ENCODE peak calls at places on chromosomes 1 and 21, in four cellular contexts. One of them, this sample, is unnamed.

GRCh38 chr21:37071561-37072238 is 1.2 kb downstream of the PIGP start:
- DNase-seq in GM23248: peak
- DNase-seq in A673: peak
- DNase-seq in MM.1S: no peak
- DNase-seq in this sample: peak

GRCh38 chr1:81819613-81820012 is 18.9 kb downstream of the ADGRL2 start:
- DNase-seq in GM23248: no peak
- DNase-seq in MM.1S: no peak
- DNase-seq in A673: no peak
- DNase-seq in this sample: no peak

GRCh38 chr1:71638081-71638766 is 557.4 kb upstream of the ZRANB2 start:
- DNase-seq in MM.1S: no peak
- DNase-seq in A673: peak
- DNase-seq in GM23248: peak
- DNase-seq in this sample: peak

GRCh38 chr21:17139696-17140095 is 373.1 kb upstream of the CXADR start:
- DNase-seq in MM.1S: peak
- DNase-seq in GM23248: peak
- DNase-seq in A673: no peak
- DNase-seq in this sample: no peak

GRCh38 chr1:34786521-34787325 is 5.7 kb downstream of the GJB3 start:
- DNase-seq in MM.1S: peak
- DNase-seq in A673: peak
- DNase-seq in GM23248: peak
- DNase-seq in this sample: peak

GRCh38 chr1:213162338-213162737 is 111.3 kb downstream of the RPS6KC1 start:
- DNase-seq in GM23248: peak
- DNase-seq in MM.1S: no peak
- DNase-seq in A673: no peak
- DNase-seq in this sample: peak

GRCh38 chr1:98030483-98030882 is 109.6 kb upstream of the DPYD start:
- DNase-seq in MM.1S: no peak
- DNase-seq in GM23248: peak
- DNase-seq in A673: no peak
- DNase-seq in this sample: peak

GRCh38 chr1:207826557-207827487 is 75.0 kb downstream of the CD46 start:
- DNase-seq in A673: no peak
- DNase-seq in GM23248: no peak
- DNase-seq in MM.1S: no peak
- DNase-seq in this sample: peak

GRCh38 chr21:29704719-29705118 is 235.1 kb downstream of the GRIK1 start:
- DNase-seq in A673: no peak
- DNase-seq in GM23248: peak
- DNase-seq in MM.1S: no peak
- DNase-seq in this sample: no peak

GRCh38 chr1:53733975-53734649 is 4.9 kb downstream of the GLIS1 start:
- DNase-seq in A673: no peak
- DNase-seq in MM.1S: no peak
- DNase-seq in GM23248: peak
- DNase-seq in this sample: peak

GRCh38 chr1:153057375-153057774 is at the start of gene SPRR2A:
- DNase-seq in A673: no peak
- DNase-seq in MM.1S: peak
- DNase-seq in GM23248: no peak
- DNase-seq in this sample: no peak

GRCh38 chr1:229117664-229118300 is 153.1 kb upstream of the RAB4A start:
- DNase-seq in GM23248: peak
- DNase-seq in MM.1S: no peak
- DNase-seq in A673: no peak
- DNase-seq in this sample: peak

GRCh38 chr1:53369761-53370160 is 41.9 kb upstream of the LRP8 start:
- DNase-seq in GM23248: no peak
- DNase-seq in MM.1S: no peak
- DNase-seq in A673: no peak
- DNase-seq in this sample: no peak

GRCh38 chr1:58979677-58980076 is 195.8 kb upstream of the JUN start:
- DNase-seq in MM.1S: no peak
- DNase-seq in A673: no peak
- DNase-seq in GM23248: no peak
- DNase-seq in this sample: no peak

GRCh38 chr1:22920734-22921451 is 51.8 kb downstream of the LACTBL1 start:
- DNase-seq in A673: no peak
- DNase-seq in MM.1S: no peak
- DNase-seq in GM23248: no peak
- DNase-seq in this sample: no peak

GRCh38 chr1:156862602-156863599 is 2.2 kb downstream of the NTRK1 start:
- DNase-seq in A673: no peak
- DNase-seq in GM23248: no peak
- DNase-seq in MM.1S: no peak
- DNase-seq in this sample: no peak

GRCh38 chr1:177172866-177173265 is 2.1 kb downstream of the BRINP2 start:
- DNase-seq in A673: no peak
- DNase-seq in GM23248: no peak
- DNase-seq in MM.1S: no peak
- DNase-seq in this sample: peak

GRCh38 chr1:177173976-177174375 is 3.2 kb downstream of the BRINP2 start:
- DNase-seq in GM23248: no peak
- DNase-seq in A673: no peak
- DNase-seq in MM.1S: no peak
- DNase-seq in this sample: no peak

GRCh38 chr1:177172331-177172730 is 1.6 kb downstream of the BRINP2 start:
- DNase-seq in GM23248: no peak
- DNase-seq in A673: no peak
- DNase-seq in MM.1S: no peak
- DNase-seq in this sample: no peak

GRCh38 chr1:177170756-177171535 is at the start of gene BRINP2:
- DNase-seq in GM23248: peak
- DNase-seq in A673: peak
- DNase-seq in MM.1S: peak
- DNase-seq in this sample: peak

GRCh38 chr1:177171536-177172123 is 872 bp downstream of the BRINP2 start:
- DNase-seq in GM23248: peak
- DNase-seq in A673: no peak
- DNase-seq in MM.1S: no peak
- DNase-seq in this sample: no peak
- TF ChIP-seq EZH2 in GM23248: no peak
- TF ChIP-seq EZH2 in A673: no peak
- TF ChIP-seq EZH2 in MM.1S: no peak
- TF ChIP-seq EZH2 in this sample: no peak

GRCh38 chr1:163013826-163014600 is 55.1 kb upstream of the RGS4 start:
- DNase-seq in MM.1S: peak
- DNase-seq in GM23248: no peak
- DNase-seq in A673: no peak
- DNase-seq in this sample: no peak
- TF ChIP-seq EZH2 in MM.1S: no peak
- TF ChIP-seq EZH2 in GM23248: no peak
- TF ChIP-seq EZH2 in A673: no peak
- TF ChIP-seq EZH2 in this sample: no peak

GRCh38 chr1:32900956-32901822 is at the start of gene TMEM54:
- DNase-seq in GM23248: peak
- DNase-seq in A673: no peak
- DNase-seq in MM.1S: no peak
- DNase-seq in this sample: peak
- TF ChIP-seq EZH2 in GM23248: no peak
- TF ChIP-seq EZH2 in A673: no peak
- TF ChIP-seq EZH2 in MM.1S: no peak
- TF ChIP-seq EZH2 in this sample: no peak

DNA sequence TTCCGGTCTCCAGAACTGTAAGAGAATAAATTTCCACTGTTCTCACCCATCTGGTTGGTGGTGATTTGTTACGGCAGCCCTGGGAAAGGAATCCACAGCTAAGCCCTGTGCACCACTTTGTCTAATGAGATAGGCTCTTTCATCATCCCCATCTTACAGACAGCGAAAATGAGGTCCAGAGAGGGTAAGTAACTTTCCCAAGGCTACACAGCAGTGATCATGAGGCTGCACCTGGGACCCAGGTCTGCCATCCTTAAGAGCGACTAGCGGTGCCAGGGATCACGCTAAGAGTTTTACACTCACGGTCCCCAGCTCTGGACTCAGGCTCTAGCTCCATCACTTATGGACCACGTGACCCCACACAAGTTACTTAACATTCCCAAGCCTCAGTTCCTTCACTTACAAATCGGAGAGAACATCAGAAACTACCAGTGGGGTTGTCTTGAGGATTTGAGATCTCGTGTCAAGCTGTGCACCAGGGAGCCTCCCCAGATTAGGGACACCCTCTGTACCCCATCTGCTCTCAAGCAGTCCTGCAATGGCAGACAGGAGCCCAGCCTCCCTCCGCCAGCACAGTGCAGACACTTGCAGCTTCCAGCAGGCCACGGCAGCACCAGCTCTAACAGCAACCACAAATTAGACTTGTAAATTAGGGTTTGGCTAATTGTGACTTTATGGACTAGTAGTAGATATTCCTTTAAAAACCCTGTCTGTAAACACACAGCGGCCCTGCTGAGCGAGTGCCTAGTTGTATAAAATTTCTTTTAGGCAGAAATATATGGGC is 87.3 kb downstream of the DISP3 start:
- DNase-seq in MM.1S: peak
- DNase-seq in A673: no peak
- DNase-seq in GM23248: no peak
- DNase-seq in this sample: no peak
- TF ChIP-seq EZH2 in MM.1S: no peak
- TF ChIP-seq EZH2 in A673: no peak
- TF ChIP-seq EZH2 in GM23248: no peak
- TF ChIP-seq EZH2 in this sample: no peak

GRCh38 chr1:204363335-204364114 is 3.8 kb upstream of the PLEKHA6 start:
- DNase-seq in GM23248: peak
- DNase-seq in A673: peak
- DNase-seq in MM.1S: peak
- DNase-seq in this sample: peak
- TF ChIP-seq EZH2 in GM23248: no peak
- TF ChIP-seq EZH2 in A673: no peak
- TF ChIP-seq EZH2 in MM.1S: no peak
- TF ChIP-seq EZH2 in this sample: no peak

DNA sequence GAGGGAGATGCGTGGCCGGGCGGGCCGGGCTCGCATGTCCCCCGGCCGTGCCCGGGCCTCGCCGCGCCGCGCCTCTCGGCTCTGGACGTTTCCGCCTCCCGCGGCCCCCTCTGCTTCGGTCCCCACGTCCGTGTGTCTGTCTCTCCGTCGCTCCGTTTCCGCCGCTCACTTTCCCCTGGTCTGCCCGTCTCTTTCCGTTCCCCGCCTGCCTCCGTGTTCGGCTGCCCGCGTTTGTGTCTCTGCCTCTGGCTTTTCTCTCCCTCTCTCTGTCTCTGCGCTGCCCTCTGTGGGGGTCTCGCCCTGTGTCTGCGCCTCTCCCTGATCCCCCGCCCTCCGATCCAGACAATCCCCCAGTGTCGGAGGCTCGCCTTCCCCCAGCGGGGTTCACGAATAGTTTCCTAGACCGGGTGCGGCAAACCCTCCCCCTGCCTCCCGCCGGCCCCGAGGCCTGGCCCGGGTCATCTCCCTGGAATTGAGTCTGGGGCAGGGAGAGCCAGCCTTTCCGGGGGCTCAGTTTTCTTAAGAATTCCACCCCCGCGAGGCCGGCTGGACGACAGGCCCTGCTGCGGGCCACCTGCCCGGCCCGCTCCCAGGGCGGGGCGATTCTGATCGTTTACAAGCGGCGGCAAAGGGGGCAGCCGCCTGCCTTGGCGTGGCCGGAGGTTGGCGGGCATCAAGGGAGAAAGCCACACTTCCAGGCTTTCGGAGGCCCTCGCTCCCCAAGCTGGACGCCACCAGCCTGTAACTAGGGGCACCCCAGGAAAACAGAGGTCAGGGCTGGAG is 841 bp downstream of the NBL1 start:
- DNase-seq in MM.1S: no peak
- DNase-seq in A673: peak
- DNase-seq in GM23248: peak
- DNase-seq in this sample: peak
- TF ChIP-seq EZH2 in MM.1S: peak
- TF ChIP-seq EZH2 in A673: no peak
- TF ChIP-seq EZH2 in GM23248: no peak
- TF ChIP-seq EZH2 in this sample: no peak

GRCh38 chr1:67889940-67890567 is 56.8 kb upstream of the GNG12 start:
- DNase-seq in A673: peak
- DNase-seq in MM.1S: no peak
- DNase-seq in GM23248: peak
- DNase-seq in this sample: peak

GRCh38 chr1:67888707-67889106 is 55.4 kb upstream of the GNG12 start:
- DNase-seq in MM.1S: no peak
- DNase-seq in GM23248: peak
- DNase-seq in A673: no peak
- DNase-seq in this sample: no peak

GRCh38 chr1:67890862-67891261 is 57.6 kb upstream of the GNG12 start:
- DNase-seq in MM.1S: no peak
- DNase-seq in A673: no peak
- DNase-seq in GM23248: no peak
- DNase-seq in this sample: no peak

GRCh38 chr1:67888208-67888607 is 54.9 kb upstream of the GNG12 start:
- DNase-seq in A673: no peak
- DNase-seq in MM.1S: no peak
- DNase-seq in GM23248: no peak
- DNase-seq in this sample: no peak

DNA sequence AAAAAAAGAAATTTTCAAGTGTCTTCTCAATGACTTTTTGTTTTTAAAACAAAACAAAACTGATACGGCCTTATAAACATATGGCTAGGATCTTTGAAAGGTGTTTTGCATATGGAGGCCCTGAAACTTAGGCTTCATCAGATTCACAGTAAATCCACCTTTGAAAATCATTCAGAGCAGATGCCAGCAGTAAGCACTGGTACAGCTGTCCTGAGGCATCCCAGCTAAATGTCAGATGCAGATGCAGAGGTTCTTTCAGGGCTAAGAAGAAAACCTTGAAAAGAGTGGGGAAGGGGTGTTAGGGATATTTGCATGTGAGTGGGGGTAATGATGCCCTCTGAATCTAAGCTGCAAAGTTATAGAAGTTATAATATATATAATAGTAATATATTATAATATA is 56.2 kb upstream of the GNG12 start:
- DNase-seq in MM.1S: no peak
- DNase-seq in A673: no peak
- DNase-seq in GM23248: peak
- DNase-seq in this sample: no peak
- TF ChIP-seq EZH2 in MM.1S: no peak
- TF ChIP-seq EZH2 in A673: no peak
- TF ChIP-seq EZH2 in GM23248: no peak
- TF ChIP-seq EZH2 in this sample: no peak

GRCh38 chr21:38989097-38989744 is 183.5 kb downstream of the ETS2 start:
- DNase-seq in MM.1S: no peak
- DNase-seq in GM23248: no peak
- DNase-seq in A673: no peak
- DNase-seq in this sample: no peak
- TF ChIP-seq EZH2 in MM.1S: no peak
- TF ChIP-seq EZH2 in GM23248: no peak
- TF ChIP-seq EZH2 in A673: no peak
- TF ChIP-seq EZH2 in this sample: no peak

This sample was measured in PC-3.